ENCODE peak calls at places on chromosomes 12 and 14, in ten cellular contexts. D is WTC11; X is gastrocnemius medialis; I is activated CD8-positive, alpha-beta T cell treated with anti-CD3 and anti-CD28 coated beads for 36 hours; E is endothelial cell of umbilical vein; N is progenitor cell of endocrine pancreas; V is vagina; B is thoracic aorta; Z is astrocyte of the spinal cord; S is LNCaP clone FGC. O is an unnamed sample.

GRCh38 chr12:113853491-113853890 is 112.6 kb downstream of the RBM19 start:
- DNase-seq in D (no peak), X (no peak), I (no peak), E (no peak), N (no peak), V (no peak), B (no peak), Z (no peak), S (no peak), O (no peak)

GRCh38 chr14:57390806-57391562 is 598 bp downstream of the NAA30 start:
- DNase-seq in D (peak), X (no peak), I (peak), E (peak), N (peak), V (no peak), B (no peak), Z (peak), S (no peak), O (peak)

GRCh38 chr12:58176296-58176869 is 235.0 kb downstream of the ATP23 start:
- DNase-seq in D (peak), X (peak), I (peak), E (peak), N (peak), V (no peak), B (no peak), Z (peak), S (no peak), O (no peak)

GRCh38 chr12:70648191-70648590 is 11.0 kb upstream of the PTPRB start:
- DNase-seq in D (no peak), X (no peak), I (no peak), E (peak), N (no peak), V (no peak), B (no peak), Z (peak), S (no peak), O (no peak)

GRCh38 chr12:7155471-7156034 is 25.4 kb downstream of the CLSTN3 start:
- DNase-seq in D (no peak), X (no peak), I (no peak), E (no peak), N (no peak), V (no peak), B (no peak), Z (no peak), S (no peak), O (peak)

GRCh38 chr14:84826349-84826748 is 703.6 kb upstream of the FLRT2 start:
- DNase-seq in D (no peak), X (no peak), I (no peak), E (peak), N (no peak), V (no peak), B (no peak), Z (no peak), S (no peak), O (no peak)

GRCh38 chr12:101855364-101855884 is 22.0 kb upstream of the DRAM1 start:
- DNase-seq in D (no peak), X (no peak), I (no peak), E (peak), N (no peak), V (no peak), B (no peak), Z (peak), S (no peak), O (no peak)

GRCh38 chr14:89447182-89447970 is 30.3 kb upstream of the FOXN3 start:
- DNase-seq in D (no peak), X (no peak), I (peak), E (no peak), N (no peak), V (no peak), B (no peak), Z (no peak), S (no peak), O (no peak)

GRCh38 chr12:96094201-96094600 is 58.8 kb upstream of the LTA4H start:
- DNase-seq in D (peak), X (no peak), I (no peak), E (peak), N (no peak), V (no peak), B (no peak), Z (peak), S (peak), O (no peak)

GRCh38 chr14:74604896-74605295 is 7.1 kb downstream of the LTBP2 start:
- DNase-seq in D (no peak), X (no peak), I (no peak), E (no peak), N (no peak), V (no peak), B (no peak), Z (no peak), S (no peak), O (no peak)

GRCh38 chr14:100417466-100417865 is 94.3 kb downstream of the SLC25A47 start:
- DNase-seq in D (peak), X (peak), I (no peak), E (peak), N (peak), V (no peak), B (no peak), Z (peak), S (no peak), O (no peak)
- TF ChIP-seq CTCF in D (peak), X (no peak), I (no peak), E (peak), N (peak), V (no peak), B (no peak), Z (peak), S (no peak), O (no peak)

GRCh38 chr12:90519285-90519684 is 435.7 kb downstream of the CCER1 start:
- DNase-seq in D (no peak), X (no peak), I (no peak), E (no peak), N (no peak), V (no peak), B (no peak), Z (no peak), S (no peak), O (no peak)
- TF ChIP-seq CTCF in D (no peak), X (no peak), I (no peak), E (no peak), N (no peak), V (no peak), B (no peak), Z (no peak), S (no peak), O (no peak)

GRCh38 chr14:63203618-63204406 is 431 bp upstream of the RHOJ start:
- DNase-seq in D (peak), X (peak), I (no peak), E (peak), N (peak), V (peak), B (peak), Z (peak), S (no peak), O (no peak)
- TF ChIP-seq CTCF in D (no peak), X (no peak), I (no peak), E (peak), N (peak), V (no peak), B (no peak), Z (peak), S (no peak), O (no peak)

GRCh38 chr14:60353410-60353809 is 104.4 kb downstream of the PPM1A start:
- DNase-seq in D (no peak), X (no peak), I (no peak), E (no peak), N (no peak), V (no peak), B (no peak), Z (no peak), S (no peak), O (no peak)
- TF ChIP-seq CTCF in D (no peak), X (no peak), I (no peak), E (no peak), N (no peak), V (no peak), B (no peak), Z (no peak), S (no peak), O (no peak)

GRCh38 chr12:128844031-128844635 is 9.1 kb upstream of the GLT1D1 start:
- DNase-seq in D (peak), X (no peak), I (peak), E (no peak), N (no peak), V (no peak), B (no peak), Z (no peak), S (no peak), O (no peak)
- TF ChIP-seq CTCF in D (no peak), X (no peak), I (no peak), E (no peak), N (peak), V (no peak), B (no peak), Z (no peak), S (no peak), O (no peak)

GRCh38 chr12:84874825-84875139 is 37.8 kb downstream of the SLC6A15 start:
- DNase-seq in D (no peak), X (no peak), I (no peak), E (no peak), N (no peak), V (no peak), B (no peak), Z (no peak), S (no peak), O (no peak)
- TF ChIP-seq CTCF in D (no peak), X (no peak), I (peak), E (no peak), N (no peak), V (peak), B (no peak), Z (no peak), S (no peak), O (no peak)

GRCh38 chr12:108800591-108800990 is 56.8 kb downstream of the SSH1 start:
- DNase-seq in D (no peak), X (no peak), I (no peak), E (no peak), N (no peak), V (no peak), B (no peak), Z (peak), S (no peak), O (no peak)

GRCh38 chr12:108793756-108794441 is 62.6 kb upstream of the CORO1C start:
- DNase-seq in D (no peak), X (no peak), I (no peak), E (no peak), N (no peak), V (no peak), B (no peak), Z (no peak), S (no peak), O (no peak)

GRCh38 chr12:108799528-108800243 is 57.7 kb downstream of the SSH1 start:
- DNase-seq in D (no peak), X (no peak), I (no peak), E (no peak), N (no peak), V (no peak), B (no peak), Z (no peak), S (no peak), O (no peak)

GRCh38 chr12:108798551-108799221 is 58.7 kb downstream of the SSH1 start:
- DNase-seq in D (no peak), X (no peak), I (no peak), E (peak), N (no peak), V (no peak), B (no peak), Z (peak), S (no peak), O (no peak)

DNA sequence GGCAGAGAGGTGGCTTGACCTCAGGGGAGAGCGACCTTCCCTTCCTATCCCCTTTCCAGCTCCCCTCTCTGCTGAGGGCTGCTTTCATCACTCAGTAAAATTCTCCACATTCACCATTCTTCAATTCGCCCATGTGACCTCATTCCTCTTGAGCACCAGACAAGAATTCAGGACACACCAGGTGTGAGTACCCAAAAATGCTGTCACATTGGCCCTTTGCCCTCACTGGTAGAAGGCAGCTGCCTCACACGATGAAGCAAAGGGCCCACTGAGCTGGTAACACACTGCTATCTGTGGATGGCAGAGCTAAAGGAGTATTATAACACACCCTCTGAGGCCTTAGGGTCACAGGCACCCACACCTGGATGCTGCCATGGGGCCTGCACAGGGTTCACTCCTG is 59.7 kb downstream of the SSH1 start:
- DNase-seq in D (no peak), X (no peak), I (no peak), E (no peak), N (no peak), V (no peak), B (no peak), Z (no peak), S (no peak), O (no peak)
- TF ChIP-seq CTCF in D (no peak), X (no peak), I (no peak), E (no peak), N (no peak), V (no peak), B (no peak), Z (no peak), S (no peak), O (no peak)

GRCh38 chr12:121812320-121812871 is 8.6 kb downstream of the SETD1B start:
- DNase-seq in D (peak), X (no peak), I (peak), E (peak), N (no peak), V (no peak), B (no peak), Z (peak), S (no peak), O (peak)
- TF ChIP-seq CTCF in D (peak), X (peak), I (no peak), E (no peak), N (peak), V (peak), B (peak), Z (no peak), S (no peak), O (no peak)

GRCh38 chr14:46487582-46488350 is 163.8 kb downstream of the RPL10L start:
- DNase-seq in D (no peak), X (no peak), I (no peak), E (no peak), N (no peak), V (no peak), B (no peak), Z (no peak), S (no peak), O (no peak)

GRCh38 chr14:46488374-46488773 is 163.2 kb downstream of the RPL10L start:
- DNase-seq in D (no peak), X (no peak), I (no peak), E (no peak), N (no peak), V (no peak), B (no peak), Z (no peak), S (no peak), O (no peak)

DNA sequence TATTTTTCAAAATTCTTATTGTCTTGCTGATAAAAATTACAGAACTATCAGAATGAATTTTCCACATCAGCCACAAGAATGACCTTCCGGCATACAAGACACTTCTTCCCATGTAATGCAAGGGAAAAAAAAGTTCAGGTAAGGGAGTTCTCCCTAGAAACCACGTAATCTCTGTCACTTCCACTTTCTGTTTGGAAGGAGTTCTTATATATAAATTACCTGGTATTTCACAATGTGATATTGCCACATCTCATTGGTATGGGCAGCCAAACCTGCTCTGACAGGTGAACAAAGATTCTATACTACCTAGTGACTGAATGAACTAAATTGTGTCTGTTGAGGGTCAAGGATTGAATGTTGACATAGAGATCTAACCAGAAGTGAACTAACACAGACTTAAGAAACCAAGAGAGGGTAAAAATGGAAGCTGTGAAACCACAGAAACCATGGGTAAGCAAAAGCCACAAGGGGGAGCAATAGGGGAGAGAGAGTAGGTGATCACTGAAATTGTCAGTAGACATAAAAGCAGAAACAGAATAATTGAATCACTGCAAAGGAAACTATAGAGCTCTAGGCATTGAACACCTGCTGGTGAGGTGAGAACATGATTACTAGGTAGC is 161.3 kb downstream of the RPL10L start:
- DNase-seq in D (peak), X (no peak), I (peak), E (peak), N (no peak), V (no peak), B (no peak), Z (no peak), S (no peak), O (peak)
- TF ChIP-seq CTCF in D (no peak), X (no peak), I (peak), E (peak), N (peak), V (no peak), B (no peak), Z (peak), S (peak), O (peak)